ENCODE peak calls at places on chromosomes 2 and 18, in five cellular contexts. One of them, this sample, is unnamed.

GRCh38 chr2:30225131-30225762 is 6.1 kb upstream of the LBH start:
- DNase-seq in ovary: peak; percentile 73
- DNase-seq in CD8-positive, alpha-beta T cell: peak; percentile 44
- DNase-seq in astrocyte of the cerebellum: no peak
- DNase-seq in OCI-LY7: peak; percentile 82
- DNase-seq in this sample: no peak

GRCh38 chr18:35345460-35345921 is 1.3 kb upstream of the ZNF24 start:
- DNase-seq in ovary: no peak
- DNase-seq in CD8-positive, alpha-beta T cell: no peak
- DNase-seq in astrocyte of the cerebellum: peak; percentile 3
- DNase-seq in OCI-LY7: peak; percentile 53
- DNase-seq in this sample: no peak

GRCh38 chr2:36549063-36549662 is 48.8 kb downstream of the FEZ2 start:
- DNase-seq in ovary: no peak
- DNase-seq in CD8-positive, alpha-beta T cell: no peak
- DNase-seq in astrocyte of the cerebellum: no peak
- DNase-seq in OCI-LY7: no peak
- DNase-seq in this sample: no peak

GRCh38 chr2:36439084-36439483 is 83.5 kb downstream of the CRIM1 start:
- DNase-seq in ovary: no peak
- DNase-seq in CD8-positive, alpha-beta T cell: no peak
- DNase-seq in astrocyte of the cerebellum: no peak
- DNase-seq in OCI-LY7: no peak
- DNase-seq in this sample: no peak

GRCh38 chr2:101775636-101776035 is 78.1 kb downstream of the MAP4K4 start:
- DNase-seq in ovary: no peak
- DNase-seq in CD8-positive, alpha-beta T cell: no peak
- DNase-seq in astrocyte of the cerebellum: no peak
- DNase-seq in OCI-LY7: no peak
- DNase-seq in this sample: no peak

GRCh38 chr18:25349926-25350560 is 1.9 kb downstream of the ZNF521 start:
- DNase-seq in ovary: peak; percentile 69
- DNase-seq in CD8-positive, alpha-beta T cell: no peak
- DNase-seq in astrocyte of the cerebellum: no peak
- DNase-seq in OCI-LY7: no peak
- DNase-seq in this sample: no peak

GRCh38 chr2:227160164-227160563 is 3.8 kb downstream of the COL4A4 start:
- DNase-seq in ovary: no peak
- DNase-seq in CD8-positive, alpha-beta T cell: no peak
- DNase-seq in astrocyte of the cerebellum: no peak
- DNase-seq in OCI-LY7: no peak
- DNase-seq in this sample: no peak

GRCh38 chr18:79849328-79850207 is 51.8 kb downstream of the KCNG2 start:
- DNase-seq in ovary: no peak
- DNase-seq in CD8-positive, alpha-beta T cell: no peak
- DNase-seq in astrocyte of the cerebellum: no peak
- DNase-seq in OCI-LY7: no peak
- DNase-seq in this sample: no peak

GRCh38 chr18:57776767-57777166 is 26.3 kb downstream of the ATP8B1 start:
- DNase-seq in ovary: no peak
- DNase-seq in CD8-positive, alpha-beta T cell: no peak
- DNase-seq in astrocyte of the cerebellum: no peak
- DNase-seq in OCI-LY7: no peak
- DNase-seq in this sample: no peak

GRCh38 chr18:13800505-13801259 is 23.3 kb upstream of the MC5R start:
- DNase-seq in ovary: peak; percentile 26
- DNase-seq in CD8-positive, alpha-beta T cell: peak; percentile 22
- DNase-seq in astrocyte of the cerebellum: no peak
- DNase-seq in OCI-LY7: no peak
- DNase-seq in this sample: no peak

GRCh38 chr18:76518543-76519155 is 23.6 kb upstream of the ZNF516 start:
- DNase-seq in ovary: peak; percentile 80
- DNase-seq in CD8-positive, alpha-beta T cell: no peak
- DNase-seq in astrocyte of the cerebellum: no peak
- DNase-seq in OCI-LY7: no peak
- DNase-seq in this sample: no peak

GRCh38 chr18:26520974-26521373 is 27.4 kb downstream of the KCTD1 start:
- DNase-seq in ovary: no peak
- DNase-seq in CD8-positive, alpha-beta T cell: no peak
- DNase-seq in astrocyte of the cerebellum: no peak
- DNase-seq in OCI-LY7: no peak
- DNase-seq in this sample: no peak

GRCh38 chr2:152097291-152098032 is 1.4 kb downstream of the CACNB4 start:
- DNase-seq in ovary: no peak
- DNase-seq in CD8-positive, alpha-beta T cell: no peak
- DNase-seq in astrocyte of the cerebellum: no peak
- DNase-seq in OCI-LY7: no peak
- DNase-seq in this sample: no peak

GRCh38 chr18:55272510-55273243 is 313.4 kb upstream of the CCDC68 start:
- DNase-seq in ovary: no peak
- DNase-seq in CD8-positive, alpha-beta T cell: no peak
- DNase-seq in astrocyte of the cerebellum: no peak
- DNase-seq in OCI-LY7: no peak
- DNase-seq in this sample: no peak

GRCh38 chr2:222668755-222669154 is 2.7 kb upstream of the MOGAT1 start:
- DNase-seq in ovary: no peak
- DNase-seq in CD8-positive, alpha-beta T cell: no peak
- DNase-seq in astrocyte of the cerebellum: no peak
- DNase-seq in OCI-LY7: no peak
- DNase-seq in this sample: no peak

GRCh38 chr2:81481242-81481993 is 1176.9 kb upstream of the LRRTM1 start:
- DNase-seq in ovary: peak; percentile 6
- DNase-seq in CD8-positive, alpha-beta T cell: no peak
- DNase-seq in astrocyte of the cerebellum: no peak
- DNase-seq in OCI-LY7: no peak
- DNase-seq in this sample: no peak

GRCh38 chr2:130756041-130756720 is 841 bp downstream of the AMER3 start:
- DNase-seq in ovary: no peak
- DNase-seq in CD8-positive, alpha-beta T cell: peak; percentile 14
- DNase-seq in astrocyte of the cerebellum: no peak
- DNase-seq in OCI-LY7: no peak
- DNase-seq in this sample: no peak

GRCh38 chr2:112630268-112630667 is 15.5 kb upstream of the SLC20A1 start:
- DNase-seq in ovary: no peak
- DNase-seq in CD8-positive, alpha-beta T cell: no peak
- DNase-seq in astrocyte of the cerebellum: no peak
- DNase-seq in OCI-LY7: no peak
- DNase-seq in this sample: no peak

GRCh38 chr2:195898505-195898904 is 170.1 kb downstream of the DNAH7 start:
- DNase-seq in ovary: peak; percentile 79
- DNase-seq in CD8-positive, alpha-beta T cell: no peak
- DNase-seq in astrocyte of the cerebellum: peak; percentile 100
- DNase-seq in OCI-LY7: no peak
- DNase-seq in this sample: no peak

GRCh38 chr2:129400825-129401224 is 578.6 kb upstream of the RAB6C start:
- DNase-seq in ovary: no peak
- DNase-seq in CD8-positive, alpha-beta T cell: no peak
- DNase-seq in astrocyte of the cerebellum: no peak
- DNase-seq in OCI-LY7: peak; percentile 0
- DNase-seq in this sample: no peak

GRCh38 chr18:46591821-46592391 is 65.1 kb downstream of the LOXHD1 start:
- DNase-seq in ovary: no peak
- DNase-seq in CD8-positive, alpha-beta T cell: no peak
- DNase-seq in astrocyte of the cerebellum: no peak
- DNase-seq in OCI-LY7: no peak
- DNase-seq in this sample: no peak

GRCh38 chr2:172098287-172098649 is 4.4 kb downstream of the DLX2 start:
- DNase-seq in ovary: no peak
- DNase-seq in CD8-positive, alpha-beta T cell: no peak
- DNase-seq in astrocyte of the cerebellum: no peak
- DNase-seq in OCI-LY7: no peak
- DNase-seq in this sample: no peak

GRCh38 chr2:200730960-200731359 is 80.8 kb upstream of the BZW1 start:
- DNase-seq in ovary: no peak
- DNase-seq in CD8-positive, alpha-beta T cell: no peak
- DNase-seq in astrocyte of the cerebellum: no peak
- DNase-seq in OCI-LY7: no peak
- DNase-seq in this sample: no peak

GRCh38 chr2:33555681-33556080 is 43.4 kb downstream of the FAM98A start:
- DNase-seq in ovary: no peak
- DNase-seq in CD8-positive, alpha-beta T cell: no peak
- DNase-seq in astrocyte of the cerebellum: no peak
- DNase-seq in OCI-LY7: no peak
- DNase-seq in this sample: no peak

GRCh38 chr2:172862077-172862476 is 126.4 kb downstream of the RAPGEF4 start:
- DNase-seq in ovary: no peak
- DNase-seq in CD8-positive, alpha-beta T cell: no peak
- DNase-seq in astrocyte of the cerebellum: no peak
- DNase-seq in OCI-LY7: no peak
- DNase-seq in this sample: no peak

DNA sequence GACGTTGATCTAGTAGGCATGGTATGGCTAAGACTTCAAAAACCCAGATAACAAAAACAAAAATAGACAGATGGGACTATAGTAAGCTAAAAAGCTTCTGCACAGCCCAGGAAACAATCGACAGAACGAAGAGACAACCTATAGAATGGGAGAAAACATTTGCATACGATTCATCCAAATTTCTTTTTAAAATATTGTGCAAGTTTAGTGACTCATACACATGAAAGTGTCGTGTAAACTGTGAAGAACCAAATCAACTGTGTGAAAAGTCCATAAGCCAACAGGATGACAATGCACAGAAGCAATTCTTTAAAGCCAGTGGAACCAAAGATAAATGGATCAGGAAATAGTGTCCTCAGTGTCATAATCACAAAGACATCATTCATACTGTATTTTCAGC is 671.1 kb downstream of the RNF144A start:
- DNase-seq in ovary: no peak
- DNase-seq in CD8-positive, alpha-beta T cell: no peak
- DNase-seq in astrocyte of the cerebellum: no peak
- DNase-seq in OCI-LY7: no peak
- DNase-seq in this sample: no peak
- TF ChIP-seq CTCF in ovary: no peak
- TF ChIP-seq CTCF in CD8-positive, alpha-beta T cell: no peak
- TF ChIP-seq CTCF in astrocyte of the cerebellum: no peak
- TF ChIP-seq CTCF in OCI-LY7: no peak
- TF ChIP-seq CTCF in this sample: no peak

DNA sequence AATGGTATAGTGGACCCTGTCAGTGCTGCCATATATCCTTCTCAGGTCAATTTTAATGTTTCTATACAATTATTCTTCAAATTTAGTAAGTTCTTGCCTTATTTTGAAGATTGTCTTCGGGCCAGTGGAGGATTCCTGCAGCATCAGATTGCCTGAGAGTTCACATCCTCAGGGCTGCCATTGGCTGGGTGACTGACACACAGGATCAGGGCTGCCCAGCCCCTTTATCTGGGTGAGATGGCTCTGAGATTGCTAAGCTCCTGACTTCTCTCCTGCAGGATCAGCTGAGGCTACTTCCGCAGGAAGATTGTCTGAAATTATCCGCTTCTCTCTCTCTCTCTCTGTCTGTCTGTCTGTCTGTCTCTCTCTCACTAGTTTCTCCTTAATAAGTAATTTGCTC is 567.4 kb downstream of the TSN start:
- DNase-seq in ovary: no peak
- DNase-seq in CD8-positive, alpha-beta T cell: no peak
- DNase-seq in astrocyte of the cerebellum: no peak
- DNase-seq in OCI-LY7: no peak
- DNase-seq in this sample: no peak
- H3K4me3 ChIP-seq in ovary: no peak overlapping the region
- H3K4me3 ChIP-seq in CD8-positive, alpha-beta T cell: no peak overlapping the region
- H3K4me3 ChIP-seq in astrocyte of the cerebellum: no peak overlapping the region
- H3K4me3 ChIP-seq in OCI-LY7: no peak overlapping the region
- H3K4me3 ChIP-seq in this sample: no peak overlapping the region

GRCh38 chr2:99403524-99403923 is 66.3 kb downstream of the EIF5B start:
- DNase-seq in ovary: no peak
- DNase-seq in CD8-positive, alpha-beta T cell: no peak
- DNase-seq in astrocyte of the cerebellum: no peak
- DNase-seq in OCI-LY7: no peak
- DNase-seq in this sample: no peak
- TF ChIP-seq CTCF in ovary: no peak
- TF ChIP-seq CTCF in CD8-positive, alpha-beta T cell: no peak
- TF ChIP-seq CTCF in astrocyte of the cerebellum: peak; percentile 23
- TF ChIP-seq CTCF in OCI-LY7: peak; percentile 38
- TF ChIP-seq CTCF in this sample: no peak

GRCh38 chr2:24175631-24176030 is 778 bp downstream of the FAM228A start:
- DNase-seq in ovary: no peak
- DNase-seq in CD8-positive, alpha-beta T cell: no peak
- DNase-seq in astrocyte of the cerebellum: no peak
- DNase-seq in OCI-LY7: no peak
- DNase-seq in this sample: no peak
- H3K4me3 ChIP-seq in ovary: no peak overlapping the region
- H3K4me3 ChIP-seq in CD8-positive, alpha-beta T cell: no peak overlapping the region
- H3K4me3 ChIP-seq in astrocyte of the cerebellum: no peak overlapping the region
- H3K4me3 ChIP-seq in OCI-LY7: no peak overlapping the region
- H3K4me3 ChIP-seq in this sample: no peak overlapping the region

GRCh38 chr18:11663630-11664029 is 25.4 kb upstream of the GNAL start:
- DNase-seq in ovary: no peak
- DNase-seq in CD8-positive, alpha-beta T cell: no peak
- DNase-seq in astrocyte of the cerebellum: no peak
- DNase-seq in OCI-LY7: no peak
- DNase-seq in this sample: no peak

GRCh38 chr18:11660691-11661090 is 28.4 kb upstream of the GNAL start:
- DNase-seq in ovary: no peak
- DNase-seq in CD8-positive, alpha-beta T cell: no peak
- DNase-seq in astrocyte of the cerebellum: no peak
- DNase-seq in OCI-LY7: no peak
- DNase-seq in this sample: no peak

GRCh38 chr18:11664286-11664685 is 24.8 kb upstream of the GNAL start:
- DNase-seq in ovary: no peak
- DNase-seq in CD8-positive, alpha-beta T cell: no peak
- DNase-seq in astrocyte of the cerebellum: no peak
- DNase-seq in OCI-LY7: no peak
- DNase-seq in this sample: no peak

GRCh38 chr18:11658989-11659388 is 30.1 kb upstream of the GNAL start:
- DNase-seq in ovary: no peak
- DNase-seq in CD8-positive, alpha-beta T cell: no peak
- DNase-seq in astrocyte of the cerebellum: no peak
- DNase-seq in OCI-LY7: no peak
- DNase-seq in this sample: no peak

DNA sequence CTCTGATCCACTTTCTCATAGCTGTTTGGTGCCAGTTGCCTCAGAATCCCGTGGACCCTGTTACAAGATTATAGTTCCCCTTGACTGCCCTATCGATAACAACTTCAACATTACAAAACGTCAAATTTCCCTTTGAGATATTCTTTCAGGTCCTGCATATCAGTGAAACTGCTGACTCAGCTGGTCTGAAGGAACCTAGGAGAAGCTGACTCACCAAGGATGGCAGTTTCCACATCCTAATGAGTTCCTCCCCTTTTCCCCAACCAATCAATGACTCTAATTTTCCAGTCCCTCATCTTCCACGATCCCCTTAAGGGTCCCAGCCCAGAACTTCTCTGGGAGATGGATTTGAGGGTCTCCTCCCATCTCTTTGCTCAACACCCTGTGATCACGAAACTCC is 27.6 kb upstream of the GNAL start:
- DNase-seq in ovary: no peak
- DNase-seq in CD8-positive, alpha-beta T cell: no peak
- DNase-seq in astrocyte of the cerebellum: no peak
- DNase-seq in OCI-LY7: no peak
- DNase-seq in this sample: no peak
- TF ChIP-seq CTCF in ovary: no peak
- TF ChIP-seq CTCF in CD8-positive, alpha-beta T cell: no peak
- TF ChIP-seq CTCF in astrocyte of the cerebellum: no peak
- TF ChIP-seq CTCF in OCI-LY7: no peak
- TF ChIP-seq CTCF in this sample: no peak